ENCODE peak calls at places on chromosomes 11 and 22, in six cellular contexts. H, N, L, T, M and O are unnamed samples.

GRCh38 chr11:85406316-85406715 is 220.8 kb downstream of the DLG2 start:
- DNase-seq in T (no peak), N (no peak), M (no peak), L (no peak), H (no peak), O (no peak)

GRCh38 chr11:95863486-95864140 is 60.3 kb downstream of the MTMR2 start:
- DNase-seq in M (no peak), N (no peak), H (no peak), T (no peak), L (no peak), O (no peak)

GRCh38 chr22:19878461-19879247 is 24.0 kb upstream of the GNB1L start:
- DNase-seq in T (no peak), L (no peak), M (no peak), H (no peak), N (no peak), O (peak; percentile 14)

GRCh38 chr22:24450600-24450999 is 23.2 kb downstream of the ADORA2A start:
- DNase-seq in N (no peak), L (no peak), H (no peak), T (no peak), M (no peak), O (peak; percentile 65)

GRCh38 chr11:47056261-47056915 is 119.8 kb downstream of the CSTPP1 start:
- DNase-seq in L (no peak), M (no peak), H (no peak), N (no peak), T (no peak), O (no peak)

GRCh38 chr11:43377380-43377779 is 18.7 kb downstream of the TTC17 start:
- DNase-seq in H (no peak), N (no peak), L (no peak), T (no peak), M (no peak), O (no peak)

GRCh38 chr22:47327241-47327640 is 564.8 kb downstream of the TBC1D22A start:
- DNase-seq in T (no peak), L (no peak), H (no peak), N (no peak), M (no peak), O (no peak)

GRCh38 chr11:105027671-105028070 is 4.7 kb upstream of the CASP5 start:
- DNase-seq in H (no peak), M (no peak), N (no peak), T (no peak), L (no peak), O (no peak)

GRCh38 chr22:44351685-44352377 is 39.1 kb upstream of the SHISAL1 start:
- DNase-seq in M (peak; percentile 46), L (peak; percentile 14), N (no peak), H (peak; percentile 76), T (peak; percentile 67), O (peak; percentile 63)

GRCh38 chr11:71322861-71323582 is 70.6 kb upstream of the SHANK2 start:
- DNase-seq in T (no peak), N (no peak), M (no peak), H (no peak), L (no peak), O (no peak)

GRCh38 chr22:38505595-38506117 is 455 bp downstream of the DDX17 start:
- DNase-seq in T (peak; percentile 65), M (peak; percentile 59), H (peak; percentile 43), L (peak; percentile 65), N (peak; percentile 41), O (peak; percentile 68)

GRCh38 chr11:122808494-122808893 is 29.8 kb upstream of the CRTAM start:
- DNase-seq in T (no peak), N (no peak), L (no peak), H (no peak), M (no peak), O (no peak)

GRCh38 chr11:35148163-35148562 is 9.2 kb downstream of the CD44 start:
- DNase-seq in T (no peak), N (no peak), L (no peak), H (no peak), M (no peak), O (no peak)

GRCh38 chr11:59616396-59616982 is 915 bp upstream of the OSBP start:
- DNase-seq in N (no peak), M (no peak), L (no peak), T (no peak), H (no peak), O (peak; percentile 91)

GRCh38 chr11:44258190-44258489 is 51.8 kb downstream of the ALX4 start:
- DNase-seq in L (no peak), N (no peak), M (no peak), T (no peak), H (no peak), O (no peak)

GRCh38 chr11:59144096-59144495 is 1.4 kb downstream of the FAM111A start:
- DNase-seq in N (no peak), L (no peak), M (no peak), H (no peak), T (no peak), O (no peak)

GRCh38 chr11:43852057-43852636 is 28.5 kb upstream of the ALKBH3 start:
- DNase-seq in M (peak; percentile 79), N (peak; percentile 71), T (peak; percentile 62), H (peak; percentile 62), L (no peak), O (peak; percentile 64)

GRCh38 chr11:62611705-62612365 is 740 bp downstream of the EML3 start:
- DNase-seq in T (peak; percentile 35), L (no peak), M (peak; percentile 48), N (peak; percentile 21), H (no peak), O (peak; percentile 27)

GRCh38 chr22:41779889-41780505 is 20.5 kb upstream of the CCDC134 start:
- DNase-seq in H (no peak), N (no peak), M (no peak), L (no peak), T (no peak), O (no peak)

GRCh38 chr11:61967924-61968757 is 707 bp upstream of the FTH1 start:
- DNase-seq in M (peak; percentile 56), T (peak; percentile 41), N (peak; percentile 20), L (no peak), H (peak; percentile 42), O (peak; percentile 38)

GRCh38 chr22:26763633-26764295 is 106.4 kb downstream of the MIAT start:
- DNase-seq in T (peak; percentile 26), N (no peak), L (no peak), H (peak; percentile 3), M (peak; percentile 97), O (no peak)
- TF ChIP-seq CTCF in T (no peak), N (no peak), L (no peak), H (no peak), M (peak; percentile 54), O (no peak)

DNA sequence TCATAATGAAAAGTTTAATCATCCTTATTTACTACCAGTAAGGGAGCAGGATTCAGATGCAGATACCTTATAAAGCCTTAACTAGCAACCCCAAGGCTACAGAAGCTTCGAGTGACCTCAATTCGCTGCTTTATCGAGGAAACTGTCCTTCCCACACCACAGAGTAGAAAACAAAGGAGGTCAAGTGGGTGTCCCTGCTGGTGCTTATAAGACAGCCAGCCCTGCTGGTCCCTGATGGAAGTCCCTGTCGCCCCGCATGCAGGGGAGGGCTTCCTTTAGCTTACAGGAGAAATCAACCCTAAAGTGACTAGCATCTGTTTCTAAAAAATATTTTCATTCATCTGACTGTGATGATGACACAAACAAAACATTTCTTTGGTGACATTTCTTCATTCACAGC is 7.3 kb downstream of the MN1 start:
- DNase-seq in T (no peak), N (no peak), L (no peak), M (no peak), H (no peak), O (no peak)
- TF ChIP-seq CTCF in T (no peak), N (no peak), L (no peak), M (no peak), H (no peak), O (no peak)

GRCh38 chr22:22371031-22371541 is 126.5 kb downstream of the VPREB1 start:
- DNase-seq in T (no peak), M (no peak), N (no peak), L (no peak), H (no peak), O (no peak)
- TF ChIP-seq CTCF in T (no peak), M (no peak), N (no peak), L (no peak), H (no peak), O (no peak)

DNA sequence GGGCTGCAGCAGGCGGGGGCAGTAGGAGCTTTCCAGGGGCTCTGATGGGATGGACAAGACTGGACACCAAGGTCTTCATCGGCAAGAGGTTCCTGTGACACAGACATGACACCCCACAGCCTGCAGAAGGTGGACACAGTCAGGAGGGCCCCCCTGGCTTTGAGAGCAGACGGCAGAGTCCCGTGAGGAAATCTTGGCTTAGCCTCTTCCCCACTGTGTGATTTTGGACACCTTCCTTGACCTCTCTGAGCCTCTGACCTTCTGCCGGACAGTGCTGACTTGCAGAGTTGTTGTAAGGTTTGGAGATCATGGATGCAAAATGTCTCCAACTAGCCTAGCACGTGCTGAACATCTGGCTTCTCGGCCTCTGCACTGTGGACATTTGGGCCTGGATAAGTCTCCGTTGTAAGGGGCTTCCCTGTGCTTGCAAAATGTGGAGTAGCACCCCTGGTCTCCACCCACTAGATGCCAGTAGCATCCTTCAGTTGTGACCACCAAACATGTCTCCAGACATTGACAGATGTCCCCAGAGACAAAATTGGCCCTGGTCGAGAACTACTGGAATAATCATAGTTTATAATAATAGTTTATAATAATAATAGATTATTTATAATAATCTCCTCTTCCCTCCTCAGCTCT is 54.6 kb downstream of the MCM5 start:
- DNase-seq in T (no peak), M (no peak), H (no peak), L (no peak), N (no peak), O (no peak)
- TF ChIP-seq CTCF in T (no peak), M (no peak), H (no peak), L (no peak), N (no peak), O (no peak)

DNA sequence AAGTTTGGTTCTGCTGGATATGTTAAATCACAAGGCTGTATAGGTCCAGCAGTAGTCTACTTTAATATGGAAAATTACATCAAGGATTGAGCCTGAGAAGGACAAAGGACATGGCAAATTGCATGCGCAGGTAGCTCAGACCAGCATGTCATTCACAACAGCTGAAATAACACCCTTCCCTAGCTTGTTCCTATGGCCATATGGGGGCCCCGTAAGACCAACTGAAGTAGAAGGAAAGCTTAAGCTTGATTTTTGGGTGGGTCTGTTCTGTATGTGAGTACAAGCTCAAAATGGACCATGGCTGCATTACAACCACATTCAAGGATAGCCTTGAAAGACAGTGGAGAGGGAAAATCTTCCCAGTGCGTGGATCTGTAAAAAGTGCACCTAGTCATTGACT is 20.6 kb upstream of the PDE3B start:
- DNase-seq in T (no peak), H (no peak), M (no peak), N (no peak), L (no peak), O (no peak)
- TF ChIP-seq CTCF in T (no peak), H (no peak), M (no peak), N (no peak), L (no peak), O (no peak)

GRCh38 chr11:125348141-125348651 is 147.9 kb downstream of the FEZ1 start:
- DNase-seq in L (no peak), N (no peak), T (no peak), H (no peak), M (no peak), O (peak; percentile 84)
- TF ChIP-seq CTCF in L (no peak), N (no peak), T (no peak), H (no peak), M (no peak), O (no peak)

DNA sequence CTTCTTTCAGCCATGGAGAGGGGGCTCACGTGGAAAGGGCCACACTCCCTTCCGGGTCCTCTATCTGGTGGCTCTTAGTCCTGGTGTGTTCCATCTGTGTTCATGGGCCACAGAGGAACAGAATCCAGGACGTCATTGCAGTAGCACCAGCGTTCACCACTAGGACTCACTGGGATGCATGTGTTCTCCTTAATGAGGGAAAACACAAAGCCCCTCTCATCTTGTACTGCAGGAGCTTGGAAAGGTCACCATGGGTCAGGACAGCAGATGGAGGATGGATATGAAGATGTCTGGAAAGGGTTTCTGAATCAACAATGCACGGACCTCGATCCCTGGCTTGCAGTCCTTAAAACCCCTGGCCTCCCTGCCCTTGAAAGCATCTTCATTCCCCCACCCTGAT is 113.8 kb upstream of the THY1 start:
- DNase-seq in M (no peak), H (no peak), N (no peak), L (no peak), T (no peak), O (no peak)
- TF ChIP-seq CTCF in M (no peak), H (no peak), N (peak; percentile 24), L (no peak), T (no peak), O (peak; percentile 45)